ENCODE peak calls at places on chromosome 12, in nine cellular contexts. D, G, K, S, B, L, T, O and X are unnamed samples.

GRCh38 chr12:22625671-22626251 is 790 bp downstream of the ETNK1 start:
- DNase-seq in T (no peak), K (peak), B (peak), G (peak), O (no peak), S (peak), D (peak), L (no peak), X (peak)

GRCh38 chr12:117329756-117330155 is 31.7 kb downstream of the NOS1 start:
- DNase-seq in T (no peak), G (no peak), L (no peak), O (no peak), K (no peak), B (no peak), S (no peak), D (no peak), X (no peak)

GRCh38 chr12:79073506-79073905 is 208.9 kb downstream of the SYT1 start:
- DNase-seq in S (no peak), G (no peak), T (no peak), D (no peak), L (no peak), K (no peak), B (no peak), O (no peak), X (no peak)

GRCh38 chr12:121241203-121241970 is 31.5 kb downstream of the P2RX4 start:
- DNase-seq in B (no peak), S (no peak), K (no peak), D (no peak), O (no peak), G (no peak), T (peak), L (no peak), X (no peak)

GRCh38 chr12:45168976-45169375 is 46.9 kb upstream of the ANO6 start:
- DNase-seq in T (no peak), O (no peak), S (no peak), L (no peak), K (no peak), G (no peak), D (no peak), B (no peak), X (no peak)

GRCh38 chr12:98149270-98149669 is 366.1 kb upstream of the TMPO start:
- DNase-seq in B (no peak), D (no peak), K (no peak), G (no peak), O (no peak), T (no peak), L (no peak), S (no peak), X (no peak)

GRCh38 chr12:65556676-65557424 is 267.4 kb upstream of the HMGA2 start:
- DNase-seq in T (peak), B (peak), S (peak), K (peak), L (peak), O (peak), G (peak), D (peak), X (peak)

GRCh38 chr12:92551853-92552397 is 150.9 kb upstream of the PLEKHG7 start:
- DNase-seq in K (no peak), G (peak), L (no peak), S (no peak), D (no peak), T (no peak), B (no peak), O (peak), X (no peak)

GRCh38 chr12:2179953-2180736 is 127.4 kb downstream of the CACNA1C start:
- DNase-seq in B (peak), G (no peak), L (peak), T (peak), D (peak), O (no peak), S (peak), K (peak), X (peak)

GRCh38 chr12:6766651-6767300 is 613 bp downstream of the PTMS start:
- DNase-seq in S (peak), D (peak), B (peak), T (peak), O (peak), L (peak), G (peak), K (peak), X (no peak)

GRCh38 chr12:53569174-53569557 is 57.0 kb downstream of the ATF7 start:
- DNase-seq in G (no peak), S (no peak), O (no peak), D (no peak), T (no peak), K (no peak), L (no peak), B (no peak), X (no peak)

GRCh38 chr12:46370792-46371717 is 1.5 kb downstream of the SLC38A2 start:
- DNase-seq in T (peak), D (peak), O (peak), K (peak), G (peak), S (peak), B (peak), L (peak), X (peak)

GRCh38 chr12:46369474-46370379 is 2.8 kb downstream of the SLC38A2 start:
- DNase-seq in G (no peak), B (no peak), K (no peak), O (peak), L (no peak), T (no peak), D (no peak), S (no peak), X (no peak)

GRCh38 chr12:46371718-46372130 is 849 bp downstream of the SLC38A2 start:
- DNase-seq in T (no peak), G (peak), K (peak), O (peak), S (peak), B (peak), L (peak), D (peak), X (peak)

GRCh38 chr12:46369095-46369473 is 3.5 kb downstream of the SLC38A2 start:
- DNase-seq in G (no peak), T (no peak), D (no peak), S (no peak), K (no peak), O (no peak), B (no peak), L (no peak), X (no peak)

DNA sequence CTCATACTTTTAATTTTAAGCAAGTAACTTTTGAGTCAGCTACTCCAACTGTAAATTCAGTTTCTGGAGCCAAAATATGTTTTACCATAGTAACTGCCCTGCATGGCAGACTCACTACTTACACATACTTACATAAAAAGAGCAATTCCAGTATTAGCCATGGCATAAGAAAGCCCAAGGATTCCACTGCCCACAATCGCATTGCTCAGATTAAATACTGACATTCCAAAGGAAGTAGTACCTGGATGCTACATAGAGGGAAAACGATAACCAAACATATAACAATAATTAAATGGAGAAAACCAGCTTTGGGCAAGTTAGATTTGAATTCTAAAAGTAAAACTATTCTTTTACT is 2.2 kb downstream of the SLC38A2 start:
- DNase-seq in L (no peak), B (no peak), S (no peak), T (no peak), O (peak), D (no peak), G (no peak), K (no peak), X (no peak)
- H3K27ac ChIP-seq in L (peak), B (peak), S (peak), T (peak), O (peak), D (peak), G (no peak), K (peak), X (no peak)

GRCh38 chr12:76915381-76916169 is 36.8 kb upstream of the CSRP2 start:
- DNase-seq in L (no peak), G (no peak), O (no peak), K (no peak), S (no peak), T (no peak), D (no peak), B (no peak), X (no peak)
- H3K27ac ChIP-seq in L (peak), G (no peak), O (no peak), K (peak), S (no peak), T (peak), D (no peak), B (peak), X (peak)

DNA sequence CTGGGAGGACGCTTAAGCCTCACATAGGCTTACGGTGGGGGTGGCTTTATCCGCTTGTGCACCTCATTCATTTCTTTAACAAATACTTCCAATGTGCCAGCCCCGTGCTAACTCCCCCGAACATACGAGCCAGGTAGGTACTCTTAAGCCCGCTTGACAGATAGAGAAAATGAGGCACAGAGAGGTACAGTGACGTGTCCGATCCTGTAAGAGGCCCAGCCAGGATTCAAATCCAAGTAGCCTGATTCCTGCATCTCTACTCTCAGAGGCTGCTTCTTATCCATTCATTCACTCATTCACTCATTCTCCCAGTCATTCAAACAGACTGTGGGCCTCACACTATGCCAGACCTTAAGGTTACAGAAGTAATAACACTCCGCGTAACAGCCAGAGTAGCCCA is 477 bp downstream of the OAS3 start:
- DNase-seq in O (no peak), S (no peak), L (no peak), G (no peak), T (no peak), B (no peak), K (no peak), D (no peak), X (no peak)
- H3K27ac ChIP-seq in O (no peak), S (peak), L (no peak), G (no peak), T (peak), B (peak), K (peak), D (peak), X (peak)

GRCh38 chr12:103421402-103421801 is 74.4 kb downstream of the C12orf42 start:
- DNase-seq in K (no peak), B (no peak), D (no peak), G (no peak), S (no peak), L (no peak), O (no peak), T (no peak), X (no peak)

GRCh38 chr12:103423061-103423473 is 72.7 kb downstream of the C12orf42 start:
- DNase-seq in G (no peak), D (no peak), K (no peak), L (no peak), B (no peak), T (no peak), O (no peak), S (no peak), X (no peak)

DNA sequence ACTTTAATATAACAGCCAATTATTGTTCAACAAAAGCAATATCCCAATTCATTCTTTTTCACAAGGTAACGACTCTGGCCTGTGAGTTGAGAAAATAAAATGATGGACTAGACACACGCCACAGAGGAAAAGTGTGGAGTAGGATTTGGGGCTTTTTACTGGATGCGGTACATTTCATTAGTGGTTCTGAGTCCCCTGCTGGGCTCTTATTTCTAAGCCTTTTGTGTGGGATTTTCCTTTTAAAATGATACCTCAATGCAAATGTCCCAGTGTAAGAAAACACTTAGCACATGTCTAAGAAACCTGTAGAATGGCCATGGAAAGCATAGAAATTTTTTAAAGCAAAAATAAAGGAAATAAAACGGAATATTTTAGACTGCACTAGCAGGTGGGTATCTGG is 73.4 kb downstream of the C12orf42 start:
- DNase-seq in K (no peak), T (no peak), D (no peak), O (no peak), B (no peak), G (no peak), L (no peak), S (no peak), X (no peak)
- H3K27ac ChIP-seq in K (no peak), T (no peak), D (no peak), O (no peak), B (no peak), G (no peak), L (no peak), S (no peak), X (no peak)

GRCh38 chr12:109288571-109288970 is 20.5 kb downstream of the FOXN4 start:
- DNase-seq in D (no peak), G (no peak), T (no peak), S (no peak), L (peak), B (no peak), O (no peak), K (no peak), X (no peak)
- H3K27ac ChIP-seq in D (no peak), G (no peak), T (no peak), S (no peak), L (no peak), B (no peak), O (no peak), K (no peak), X (no peak)

GRCh38 chr12:88172844-88173407 is 30.8 kb downstream of the TMTC3 start:
- DNase-seq in O (peak), D (no peak), S (no peak), T (no peak), G (no peak), L (no peak), B (no peak), K (no peak), X (no peak)
- H3K27ac ChIP-seq in O (no peak), D (no peak), S (no peak), T (no peak), G (no peak), L (no peak), B (no peak), K (no peak), X (no peak)

GRCh38 chr12:58528266-58528665 is 392.0 kb downstream of the LRIG3 start:
- DNase-seq in G (no peak), K (no peak), S (no peak), B (no peak), T (no peak), O (no peak), L (no peak), D (no peak), X (no peak)
- H3K27ac ChIP-seq in G (no peak), K (no peak), S (no peak), B (no peak), T (no peak), O (no peak), L (no peak), D (no peak), X (no peak)

GRCh38 chr12:47949441-47950341 is 13.7 kb upstream of the TMEM106C start:
- DNase-seq in G (peak), T (peak), B (peak), D (peak), O (peak), L (peak), K (peak), S (peak), X (no peak)
- H3K27ac ChIP-seq in G (no peak), T (no peak), B (no peak), D (no peak), O (no peak), L (no peak), K (no peak), S (no peak), X (no peak)

DNA sequence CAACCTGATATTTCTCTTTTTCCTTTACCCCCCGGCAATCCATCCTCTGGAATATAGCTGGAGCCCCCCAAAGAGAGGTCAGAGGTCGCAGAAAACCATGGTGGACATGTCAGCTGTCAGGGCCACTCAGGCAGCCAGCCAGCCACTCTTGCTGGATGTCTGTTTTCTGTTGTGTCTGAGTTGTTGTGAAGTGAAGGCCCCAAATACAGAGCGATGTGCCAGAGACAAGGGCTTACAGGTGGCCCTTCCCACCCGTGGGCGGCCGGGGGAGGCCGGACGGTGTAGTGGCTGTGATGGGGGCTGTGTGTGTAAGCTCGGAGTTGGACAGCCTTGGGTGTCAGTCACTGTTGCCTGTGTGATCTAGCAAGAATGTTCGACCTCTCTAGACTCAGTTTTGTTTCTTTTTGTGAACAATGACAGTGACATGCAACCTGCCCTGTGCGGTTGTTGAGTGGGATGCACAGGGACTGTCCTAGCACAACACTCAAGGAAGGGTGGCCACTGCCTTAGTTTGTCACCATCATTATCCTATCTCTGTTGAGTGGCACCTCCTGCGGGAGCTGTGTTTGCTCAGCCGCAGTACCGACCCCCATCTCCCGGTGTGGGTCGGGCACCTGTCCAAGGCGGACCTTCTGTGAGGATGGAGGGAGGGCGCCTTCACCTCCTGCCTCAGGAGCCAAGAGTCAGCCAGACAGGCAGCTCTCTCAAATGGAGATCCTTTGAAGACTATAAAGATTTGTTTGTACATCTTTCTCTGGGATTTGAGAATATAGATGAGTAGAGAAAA is 141.9 kb downstream of the TSPAN9 start:
- DNase-seq in D (no peak), G (no peak), K (no peak), O (no peak), T (no peak), L (no peak), S (no peak), B (no peak), X (no peak)
- H3K27ac ChIP-seq in D (peak), G (peak), K (peak), O (no peak), T (peak), L (peak), S (no peak), B (peak), X (peak)

DNA sequence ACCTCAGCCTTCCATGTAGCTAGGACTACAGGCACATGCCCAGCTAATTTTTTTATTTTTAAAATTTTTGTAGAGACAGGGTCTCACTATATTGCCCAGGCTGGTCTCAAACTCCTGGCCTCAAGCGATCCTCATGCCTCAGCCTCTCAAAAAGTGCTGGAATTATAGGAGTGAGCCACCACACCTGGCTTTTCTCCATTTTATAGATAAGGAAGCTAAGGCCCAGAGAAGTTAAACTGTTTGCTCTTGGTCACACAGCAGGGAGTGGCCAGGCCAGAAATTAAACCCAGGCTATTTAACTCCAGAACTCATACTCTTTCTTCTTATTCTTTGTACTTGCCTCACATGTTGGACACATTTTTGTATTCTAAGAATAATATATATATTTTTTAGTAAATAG is 16.5 kb downstream of the UBE3B start:
- DNase-seq in T (no peak), L (no peak), B (no peak), O (no peak), K (no peak), S (no peak), G (no peak), D (no peak), X (no peak)
- H3K27ac ChIP-seq in T (no peak), L (no peak), B (no peak), O (no peak), K (no peak), S (no peak), G (no peak), D (no peak), X (no peak)